ENCODE peak calls at places on chromosomes 11 and 22, in four cellular contexts. H is heart right ventricle, X is fibroblast of lung, S is lower lobe of right lung. J is an unnamed sample.

GRCh38 chr22:23705358-23705757 is 14.5 kb downstream of the RGL4 start:
- DNase-seq in H (no peak), S (no peak), X (no peak), J (no peak)

GRCh38 chr22:32532819-32533128 is 58.2 kb downstream of the FBXO7 start:
- DNase-seq in S (no peak), X (no peak), H (no peak), J (no peak)

GRCh38 chr11:1128333-1129142 is 29.2 kb upstream of the MUC5AC start:
- DNase-seq in H (no peak), S (no peak), X (no peak), J (no peak)

GRCh38 chr22:28246392-28246791 is 327.3 kb upstream of the PITPNB start:
- DNase-seq in S (no peak), H (no peak), X (peak), J (no peak)

GRCh38 chr22:29814003-29814402 is 24.1 kb downstream of the ASCC2 start:
- DNase-seq in H (no peak), S (no peak), X (no peak), J (no peak)

GRCh38 chr22:23069502-23070357 is 589 bp upstream of the GNAZ start:
- DNase-seq in S (peak), H (peak), X (peak), J (peak)

GRCh38 chr11:75283391-75283931 is 42.9 kb downstream of the TPBGL start:
- DNase-seq in X (no peak), S (no peak), H (no peak), J (no peak)

GRCh38 chr11:23021287-23021863 is 161.1 kb upstream of the CCDC179 start:
- DNase-seq in X (peak), H (no peak), S (no peak), J (peak)

GRCh38 chr11:34205326-34206035 is 100.1 kb downstream of the NAT10 start:
- DNase-seq in X (peak), H (no peak), S (no peak), J (no peak)

GRCh38 chr22:50671641-50672040 is 982 bp upstream of the SHANK3 start:
- DNase-seq in X (no peak), H (peak), S (no peak), J (peak)

GRCh38 chr11:41245704-41246398 is 213.6 kb downstream of the LRRC4C start:
- DNase-seq in X (no peak), H (no peak), S (no peak), J (no peak)

GRCh38 chr11:43567396-43567975 is 113.1 kb upstream of the HSD17B12 start:
- DNase-seq in S (no peak), H (no peak), X (peak), J (peak)

GRCh38 chr11:128852327-128853023 is 14.6 kb downstream of the KCNJ1 start:
- DNase-seq in S (no peak), X (no peak), H (peak), J (no peak)

GRCh38 chr11:66336234-66337102 is at the start of gene RIN1:
- DNase-seq in S (peak), X (peak), H (peak), J (peak)

GRCh38 chr22:36113121-36113520 is 47.4 kb downstream of the APOL3 start:
- DNase-seq in H (no peak), S (no peak), X (no peak), J (no peak)

GRCh38 chr11:34614334-34615113 is 6.4 kb upstream of the EHF start:
- DNase-seq in S (no peak), H (no peak), X (peak), J (peak)

GRCh38 chr22:49532831-49533802 is 294.6 kb downstream of the BRD1 start:
- DNase-seq in S (no peak), X (no peak), H (no peak), J (no peak)

GRCh38 chr22:40027191-40028097 is 32.7 kb downstream of the FAM83F start:
- DNase-seq in X (no peak), H (no peak), S (no peak), J (no peak)

GRCh38 chr11:66559862-66560676 is 8.3 kb downstream of the CTSF start:
- DNase-seq in X (no peak), H (no peak), S (no peak), J (no peak)

GRCh38 chr11:114111369-114112042 is 52.0 kb downstream of the ZBTB16 start:
- DNase-seq in H (no peak), S (no peak), X (peak), J (no peak)

GRCh38 chr11:105969756-105970155 is 52.3 kb downstream of the MSANTD4 start:
- DNase-seq in S (no peak), H (no peak), X (no peak), J (no peak)

GRCh38 chr11:128544625-128545024 is 42.7 kb downstream of the ETS1 start:
- DNase-seq in H (no peak), S (no peak), X (peak), J (no peak)

GRCh38 chr11:2708757-2709281 is 9.0 kb upstream of the KCNQ1OT1 start:
- DNase-seq in H (no peak), X (peak), S (no peak), J (no peak)

GRCh38 chr11:92667446-92668165 is 301.8 kb upstream of the MTNR1B start:
- DNase-seq in X (no peak), H (no peak), S (no peak), J (no peak)

GRCh38 chr11:133984828-133985227 is 28.1 kb upstream of the IGSF9B start:
- DNase-seq in S (no peak), X (no peak), H (no peak), J (peak)

GRCh38 chr11:72528121-72528520 is 93.8 kb upstream of the CLPB start:
- DNase-seq in S (no peak), X (no peak), H (no peak), J (no peak)

GRCh38 chr22:47380692-47381091 is 618.2 kb downstream of the TBC1D22A start:
- DNase-seq in X (no peak), S (peak), H (no peak), J (no peak)

GRCh38 chr22:30996462-30996861 is 27.4 kb downstream of the TUG1 start:
- DNase-seq in H (no peak), S (no peak), X (no peak), J (no peak)

GRCh38 chr11:60710482-60710881 is 11.1 kb downstream of the MS4A8 start:
- DNase-seq in S (no peak), X (no peak), H (no peak), J (no peak)

GRCh38 chr11:64654958-64655541 is 64.0 kb downstream of the SLC22A12 start:
- DNase-seq in S (no peak), H (no peak), X (no peak), J (no peak)

GRCh38 chr11:2523821-2524391 is 79.1 kb downstream of the KCNQ1 start:
- DNase-seq in S (peak), X (no peak), H (no peak), J (no peak)

GRCh38 chr11:70696076-70696475 is 297.7 kb downstream of the CTTN start:
- DNase-seq in H (no peak), X (no peak), S (peak), J (no peak)

GRCh38 chr11:104164028-104164520 is at the start of gene PDGFD:
- DNase-seq in S (peak), X (peak), H (peak), J (peak)
- TF ChIP-seq CTCF in S (peak), X (peak), H (peak), J (no peak)

GRCh38 chr11:121023848-121024751 is at the start of gene TBCEL:
- DNase-seq in X (peak), S (peak), H (peak), J (peak)

GRCh38 chr11:121018746-121019145 is 5.2 kb upstream of the TBCEL start:
- DNase-seq in X (no peak), H (no peak), S (no peak), J (no peak)
- TF ChIP-seq CTCF in X (no peak), H (no peak), S (no peak), J (no peak)

GRCh38 chr22:38835888-38836301 is 7.9 kb downstream of the NPTXR start:
- DNase-seq in H (no peak), S (no peak), X (no peak), J (no peak)
- TF ChIP-seq CTCF in H (no peak), S (no peak), X (no peak), J (no peak)

GRCh38 chr11:47348859-47349258 is 3.6 kb downstream of the MYBPC3 start:
- DNase-seq in S (no peak), H (no peak), X (peak), J (peak)
- TF ChIP-seq CTCF in S (no peak), H (no peak), X (peak), J (peak)

DNA sequence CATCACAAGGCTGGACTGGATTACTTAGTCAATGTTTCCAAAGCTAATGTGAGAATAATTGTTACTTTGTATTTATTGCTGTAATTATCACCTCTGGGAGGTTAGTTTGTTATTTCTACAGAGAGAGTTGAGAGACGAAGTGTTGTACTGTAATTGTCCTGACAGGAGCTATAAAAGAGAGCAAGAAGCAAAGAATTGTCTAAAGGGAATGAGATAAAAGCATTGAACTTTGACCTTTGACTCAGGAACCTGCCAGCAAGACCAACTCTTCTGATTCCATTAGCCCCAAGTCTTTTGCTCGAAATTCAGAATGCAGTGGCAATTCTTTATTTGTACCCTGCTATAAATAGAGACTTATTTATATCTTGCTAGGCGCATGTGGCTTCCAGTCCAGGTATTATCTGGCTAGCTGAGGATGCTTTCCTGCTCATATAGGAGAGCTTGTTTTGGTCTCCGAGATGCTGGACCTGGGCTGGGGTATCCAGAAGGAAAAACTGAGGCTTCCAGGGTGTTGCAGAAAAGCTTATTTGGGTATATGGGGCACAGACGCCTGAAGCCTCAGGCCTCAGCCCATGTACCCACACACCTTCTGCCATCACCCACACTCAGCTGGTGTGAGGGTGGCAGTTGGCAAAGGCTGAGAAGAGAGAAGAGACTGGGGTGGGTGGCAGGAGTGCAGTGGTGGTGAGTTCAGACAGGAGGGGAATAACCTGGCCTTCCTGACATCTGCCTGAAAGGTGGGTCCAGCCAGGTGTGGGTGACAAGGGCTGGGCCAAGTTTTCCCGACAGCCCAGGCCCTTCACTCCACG is 40.7 kb downstream of the SYT13 start:
- DNase-seq in X (no peak), S (no peak), H (no peak), J (no peak)
- TF ChIP-seq CTCF in X (no peak), S (no peak), H (no peak), J (no peak)

GRCh38 chr11:3808846-3809623 is 675 bp downstream of the PGAP2 start:
- DNase-seq in S (no peak), H (no peak), X (peak), J (peak)

GRCh38 chr11:3810446-3810845 is 2.1 kb downstream of the PGAP2 start:
- DNase-seq in X (no peak), H (no peak), S (no peak), J (no peak)

GRCh38 chr11:3807856-3808845 is at the start of gene PGAP2:
- DNase-seq in X (peak), H (peak), S (peak), J (peak)

GRCh38 chr11:3809624-3809928 is 1.2 kb downstream of the PGAP2 start:
- DNase-seq in H (no peak), X (no peak), S (no peak), J (no peak)

GRCh38 chr11:3810951-3811350 is 2.6 kb downstream of the PGAP2 start:
- DNase-seq in X (no peak), H (peak), S (no peak), J (no peak)
- TF ChIP-seq CTCF in X (no peak), H (no peak), S (no peak), J (no peak)

GRCh38 chr11:10749476-10749875 is 1.6 kb upstream of the CTR9 start:
- DNase-seq in X (no peak), S (no peak), H (no peak), J (no peak)

GRCh38 chr11:10751581-10751940 is 515 bp downstream of the CTR9 start:
- DNase-seq in H (no peak), S (no peak), X (no peak), J (no peak)

GRCh38 chr11:10752486-10752885 is 1.4 kb downstream of the CTR9 start:
- DNase-seq in X (no peak), H (no peak), S (no peak), J (no peak)

GRCh38 chr11:10752061-10752460 is 1.0 kb downstream of the CTR9 start:
- DNase-seq in S (no peak), H (no peak), X (no peak), J (no peak)

DNA sequence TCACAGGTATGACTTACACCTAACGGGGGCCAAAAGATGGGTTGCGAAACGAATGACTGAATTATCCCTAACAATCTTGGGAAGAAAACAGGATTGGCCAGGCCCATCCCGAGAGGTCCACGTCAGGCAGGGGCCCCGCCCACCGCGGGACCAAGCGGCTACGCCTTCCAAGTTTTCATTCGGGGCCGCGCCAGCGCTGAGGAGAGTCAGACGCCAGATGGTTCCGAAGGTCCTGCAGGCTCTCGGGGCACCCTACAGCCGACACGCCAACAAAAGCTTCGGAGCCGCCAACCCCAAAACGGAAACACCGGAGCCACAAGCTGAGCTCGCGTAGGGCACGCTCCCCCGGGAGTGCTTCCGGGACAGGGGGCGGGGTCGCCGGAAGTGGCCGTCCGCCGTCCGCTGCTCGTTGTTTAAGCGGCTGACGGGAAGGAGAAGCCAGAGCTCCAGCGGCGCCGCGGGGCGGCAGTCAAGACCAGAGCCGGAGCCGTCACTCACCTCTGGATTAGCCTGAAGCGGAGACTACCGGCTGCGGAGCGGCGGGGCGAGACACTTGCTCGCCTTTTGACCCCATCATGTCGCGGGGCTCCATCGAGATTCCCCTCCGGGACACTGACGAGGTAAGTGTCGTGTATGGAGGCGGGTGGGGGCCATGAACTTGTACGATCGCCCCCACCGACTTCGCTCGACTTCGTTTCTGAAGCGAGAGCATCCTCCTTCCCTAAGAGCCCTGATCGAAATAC is at the start of gene CTR9:
- DNase-seq in X (peak), S (peak), H (peak), J (peak)
- TF ChIP-seq CTCF in X (peak), S (peak), H (peak), J (peak)

GRCh38 chr11:27726981-27727380 is 26.7 kb upstream of the BDNF start:
- DNase-seq in H (no peak), S (no peak), X (no peak), J (no peak)

GRCh38 chr11:27721505-27722116 is 21.4 kb upstream of the BDNF start:
- DNase-seq in X (no peak), H (no peak), S (no peak), J (no peak)

GRCh38 chr11:27722117-27722844 is 22.0 kb upstream of the BDNF start:
- DNase-seq in H (no peak), X (peak), S (no peak), J (peak)

GRCh38 chr11:27722945-27723344 is 22.7 kb upstream of the BDNF start:
- DNase-seq in H (no peak), S (no peak), X (no peak), J (peak)

DNA sequence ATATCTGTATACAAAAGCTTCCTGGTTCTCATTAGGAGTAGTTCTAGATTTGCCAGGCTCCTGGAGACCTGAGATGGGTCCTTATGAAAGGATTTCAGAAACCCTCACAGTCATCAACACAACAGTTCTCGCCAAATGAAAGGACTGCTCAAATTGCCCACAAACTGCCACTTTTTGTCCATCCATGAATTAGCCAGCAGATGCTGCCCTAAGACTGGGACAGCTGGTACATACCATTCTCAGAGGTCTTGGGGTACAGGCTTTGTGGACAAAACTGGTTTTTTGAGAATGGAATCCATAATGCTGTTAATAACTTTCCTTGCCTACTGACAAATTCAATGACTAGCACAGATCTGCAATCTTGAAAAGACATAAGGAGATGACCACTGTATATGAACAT is 23.4 kb upstream of the BDNF start:
- DNase-seq in X (no peak), S (no peak), H (no peak), J (no peak)
- TF ChIP-seq CTCF in X (no peak), S (no peak), H (no peak), J (no peak)